ENCODE peak calls at places on chromosomes 7 and 10, in five cellular contexts. One of them, this sample, is unnamed.

GRCh38 chr7:36115448-36116321 is 37.4 kb upstream of the EEPD1 start:
- DNase-seq in mesendoderm: no peak
- DNase-seq in neural progenitor cell: no peak
- DNase-seq in adipocyte: peak
- DNase-seq in neuronal stem cell: no peak
- DNase-seq in this sample: peak

GRCh38 chr10:48890904-48891839 is 48.5 kb downstream of the LRRC18 start:
- DNase-seq in mesendoderm: no peak
- DNase-seq in neural progenitor cell: peak
- DNase-seq in adipocyte: peak
- DNase-seq in neuronal stem cell: no peak
- DNase-seq in this sample: no peak

GRCh38 chr7:158016171-158017087 is 571.2 kb downstream of the PTPRN2 start:
- DNase-seq in mesendoderm: peak
- DNase-seq in neural progenitor cell: peak
- DNase-seq in adipocyte: no peak
- DNase-seq in neuronal stem cell: peak
- DNase-seq in this sample: no peak

GRCh38 chr7:38682602-38683001 is 51.4 kb upstream of the AMPH start:
- DNase-seq in mesendoderm: no peak
- DNase-seq in neural progenitor cell: no peak
- DNase-seq in adipocyte: peak
- DNase-seq in neuronal stem cell: no peak
- DNase-seq in this sample: no peak

GRCh38 chr7:21194936-21195335 is 232.9 kb upstream of the SP4 start:
- DNase-seq in mesendoderm: no peak
- DNase-seq in neural progenitor cell: no peak
- DNase-seq in adipocyte: no peak
- DNase-seq in neuronal stem cell: no peak
- DNase-seq in this sample: no peak

GRCh38 chr10:651700-652099 is 37.8 kb downstream of the DIP2C start:
- DNase-seq in mesendoderm: no peak
- DNase-seq in neural progenitor cell: no peak
- DNase-seq in adipocyte: no peak
- DNase-seq in neuronal stem cell: no peak
- DNase-seq in this sample: no peak

GRCh38 chr7:38716397-38716796 is 85.2 kb upstream of the AMPH start:
- DNase-seq in mesendoderm: peak
- DNase-seq in neural progenitor cell: no peak
- DNase-seq in adipocyte: no peak
- DNase-seq in neuronal stem cell: no peak
- DNase-seq in this sample: no peak

GRCh38 chr10:125162181-125162906 is 2.0 kb upstream of the CTBP2 start:
- DNase-seq in mesendoderm: peak
- DNase-seq in neural progenitor cell: peak
- DNase-seq in adipocyte: no peak
- DNase-seq in neuronal stem cell: no peak
- DNase-seq in this sample: no peak

GRCh38 chr7:128869944-128870285 is 7.3 kb downstream of the ATP6V1F start:
- DNase-seq in mesendoderm: no peak
- DNase-seq in neural progenitor cell: peak
- DNase-seq in adipocyte: no peak
- DNase-seq in neuronal stem cell: peak
- DNase-seq in this sample: no peak

GRCh38 chr10:26446258-26446657 is 8.1 kb downstream of the APBB1IP start:
- DNase-seq in mesendoderm: no peak
- DNase-seq in neural progenitor cell: no peak
- DNase-seq in adipocyte: no peak
- DNase-seq in neuronal stem cell: no peak
- DNase-seq in this sample: no peak

GRCh38 chr7:2601907-2602735 is 29.7 kb upstream of the TTYH3 start:
- DNase-seq in mesendoderm: no peak
- DNase-seq in neural progenitor cell: no peak
- DNase-seq in adipocyte: no peak
- DNase-seq in neuronal stem cell: no peak
- DNase-seq in this sample: no peak

GRCh38 chr7:90298145-90299038 is 22.7 kb downstream of the FAM237B start:
- DNase-seq in mesendoderm: peak
- DNase-seq in neural progenitor cell: peak
- DNase-seq in adipocyte: peak
- DNase-seq in neuronal stem cell: no peak
- DNase-seq in this sample: peak

GRCh38 chr7:81526971-81527370 is 242.9 kb downstream of the HGF start:
- DNase-seq in mesendoderm: no peak
- DNase-seq in neural progenitor cell: no peak
- DNase-seq in adipocyte: no peak
- DNase-seq in neuronal stem cell: no peak
- DNase-seq in this sample: no peak

GRCh38 chr7:80154656-80155325 is 20.2 kb downstream of the GNAI1 start:
- DNase-seq in mesendoderm: no peak
- DNase-seq in neural progenitor cell: no peak
- DNase-seq in adipocyte: peak
- DNase-seq in neuronal stem cell: no peak
- DNase-seq in this sample: peak

GRCh38 chr10:28875535-28876208 is 198.4 kb downstream of the BAMBI start:
- DNase-seq in mesendoderm: peak
- DNase-seq in neural progenitor cell: peak
- DNase-seq in adipocyte: peak
- DNase-seq in neuronal stem cell: peak
- DNase-seq in this sample: no peak

GRCh38 chr7:92955081-92955480 is 118.7 kb upstream of the CDK6 start:
- DNase-seq in mesendoderm: peak
- DNase-seq in neural progenitor cell: no peak
- DNase-seq in adipocyte: no peak
- DNase-seq in neuronal stem cell: no peak
- DNase-seq in this sample: no peak

GRCh38 chr10:23081891-23082290 is 13.5 kb upstream of the MSRB2 start:
- DNase-seq in mesendoderm: peak
- DNase-seq in neural progenitor cell: no peak
- DNase-seq in adipocyte: no peak
- DNase-seq in neuronal stem cell: no peak
- DNase-seq in this sample: peak

GRCh38 chr7:84510501-84510900 is 315.9 kb upstream of the SEMA3A start:
- DNase-seq in mesendoderm: no peak
- DNase-seq in neural progenitor cell: no peak
- DNase-seq in adipocyte: peak
- DNase-seq in neuronal stem cell: no peak
- DNase-seq in this sample: peak

GRCh38 chr10:6786579-6787031 is 206.5 kb upstream of the PRKCQ start:
- DNase-seq in mesendoderm: no peak
- DNase-seq in neural progenitor cell: no peak
- DNase-seq in adipocyte: peak
- DNase-seq in neuronal stem cell: no peak
- DNase-seq in this sample: peak
- H3K4me3 ChIP-seq in mesendoderm: no peak
- H3K4me3 ChIP-seq in neural progenitor cell: no peak
- H3K4me3 ChIP-seq in adipocyte: peak
- H3K4me3 ChIP-seq in neuronal stem cell: no peak
- H3K4me3 ChIP-seq in this sample: no peak

GRCh38 chr10:132589015-132589414 is 51.4 kb downstream of the INPP5A start:
- DNase-seq in mesendoderm: no peak
- DNase-seq in neural progenitor cell: no peak
- DNase-seq in adipocyte: no peak
- DNase-seq in neuronal stem cell: no peak
- DNase-seq in this sample: no peak

GRCh38 chr10:132587175-132587574 is 49.6 kb downstream of the INPP5A start:
- DNase-seq in mesendoderm: no peak
- DNase-seq in neural progenitor cell: no peak
- DNase-seq in adipocyte: no peak
- DNase-seq in neuronal stem cell: no peak
- DNase-seq in this sample: no peak

GRCh38 chr10:132589681-132590080 is 52.1 kb downstream of the INPP5A start:
- DNase-seq in mesendoderm: no peak
- DNase-seq in neural progenitor cell: no peak
- DNase-seq in adipocyte: no peak
- DNase-seq in neuronal stem cell: no peak
- DNase-seq in this sample: no peak

GRCh38 chr10:132586731-132587130 is 49.1 kb downstream of the INPP5A start:
- DNase-seq in mesendoderm: no peak
- DNase-seq in neural progenitor cell: no peak
- DNase-seq in adipocyte: no peak
- DNase-seq in neuronal stem cell: no peak
- DNase-seq in this sample: no peak

DNA sequence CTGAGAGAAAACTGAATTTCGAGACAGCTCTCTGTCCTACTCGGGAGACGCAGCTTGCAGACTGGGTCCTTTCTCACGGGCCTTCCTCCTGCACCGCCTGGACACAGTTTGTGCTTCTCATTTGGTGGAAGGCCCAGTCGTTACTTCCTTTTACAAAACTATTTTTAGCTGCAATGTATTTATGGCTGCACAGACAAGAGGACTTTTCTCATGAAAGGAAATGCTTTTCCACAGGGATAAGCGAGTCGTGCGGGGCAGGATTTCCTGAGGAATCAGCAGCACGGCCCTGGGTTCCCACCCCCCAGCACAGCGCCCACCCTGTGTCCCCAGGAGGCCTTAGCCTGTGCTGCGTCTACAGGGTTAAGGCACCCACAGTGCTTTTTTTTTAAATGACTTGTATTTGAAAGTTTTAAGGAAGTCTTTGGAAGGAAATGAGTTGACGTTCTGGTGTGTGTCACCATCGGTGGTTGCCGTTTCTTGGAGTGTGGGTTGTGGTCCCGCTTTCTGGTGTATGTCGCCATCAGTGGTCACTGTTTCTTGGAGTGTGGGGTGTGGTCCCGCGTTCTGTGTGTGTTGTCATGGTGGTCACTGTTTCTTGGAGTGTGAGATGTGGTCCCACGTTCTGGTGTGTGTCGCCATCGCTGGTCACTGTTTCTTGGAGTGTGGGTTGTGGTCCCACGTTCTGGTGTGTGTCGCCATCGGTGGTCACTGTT is 50.9 kb downstream of the INPP5A start:
- DNase-seq in mesendoderm: no peak
- DNase-seq in neural progenitor cell: no peak
- DNase-seq in adipocyte: no peak
- DNase-seq in neuronal stem cell: no peak
- DNase-seq in this sample: peak
- H3K9ac ChIP-seq in mesendoderm: no peak
- H3K9ac ChIP-seq in neural progenitor cell: no peak
- H3K9ac ChIP-seq in adipocyte: peak
- H3K9ac ChIP-seq in neuronal stem cell: no peak
- H3K9ac ChIP-seq in this sample: peak

GRCh38 chr10:104337527-104337984 is 709 bp downstream of the ITPRIP start:
- DNase-seq in mesendoderm: peak
- DNase-seq in neural progenitor cell: peak
- DNase-seq in adipocyte: peak
- DNase-seq in neuronal stem cell: no peak
- DNase-seq in this sample: peak

GRCh38 chr10:104337985-104338735 is at the start of gene ITPRIP:
- DNase-seq in mesendoderm: peak
- DNase-seq in neural progenitor cell: peak
- DNase-seq in adipocyte: peak
- DNase-seq in neuronal stem cell: peak
- DNase-seq in this sample: peak

GRCh38 chr10:104339469-104340098 is 1.3 kb upstream of the ITPRIP start:
- DNase-seq in mesendoderm: no peak
- DNase-seq in neural progenitor cell: no peak
- DNase-seq in adipocyte: peak
- DNase-seq in neuronal stem cell: no peak
- DNase-seq in this sample: peak

GRCh38 chr10:104340692-104341091 is 2.4 kb upstream of the ITPRIP start:
- DNase-seq in mesendoderm: no peak
- DNase-seq in neural progenitor cell: no peak
- DNase-seq in adipocyte: no peak
- DNase-seq in neuronal stem cell: no peak
- DNase-seq in this sample: no peak

GRCh38 chr10:104340099-104340594 is 1.9 kb upstream of the ITPRIP start:
- DNase-seq in mesendoderm: no peak
- DNase-seq in neural progenitor cell: no peak
- DNase-seq in adipocyte: no peak
- DNase-seq in neuronal stem cell: no peak
- DNase-seq in this sample: no peak
- H3K4me3 ChIP-seq in mesendoderm: no peak
- H3K4me3 ChIP-seq in neural progenitor cell: no peak
- H3K4me3 ChIP-seq in adipocyte: no peak
- H3K4me3 ChIP-seq in neuronal stem cell: no peak
- H3K4me3 ChIP-seq in this sample: peak

GRCh38 chr10:101775273-101776131 is at the start of gene FGF8:
- DNase-seq in mesendoderm: no peak
- DNase-seq in neural progenitor cell: peak
- DNase-seq in adipocyte: peak
- DNase-seq in neuronal stem cell: no peak
- DNase-seq in this sample: no peak
- H3K9ac ChIP-seq in mesendoderm: peak
- H3K9ac ChIP-seq in neural progenitor cell: no peak
- H3K9ac ChIP-seq in adipocyte: no peak
- H3K9ac ChIP-seq in neuronal stem cell: peak
- H3K9ac ChIP-seq in this sample: no peak

GRCh38 chr7:49245062-49245461 is 320.7 kb downstream of the CDC14C start:
- DNase-seq in mesendoderm: peak
- DNase-seq in neural progenitor cell: no peak
- DNase-seq in adipocyte: no peak
- DNase-seq in neuronal stem cell: no peak
- DNase-seq in this sample: no peak
- H3K4me3 ChIP-seq in mesendoderm: no peak
- H3K4me3 ChIP-seq in neural progenitor cell: no peak
- H3K4me3 ChIP-seq in adipocyte: no peak
- H3K4me3 ChIP-seq in neuronal stem cell: no peak
- H3K4me3 ChIP-seq in this sample: no peak

GRCh38 chr10:62380002-62380401 is 5.8 kb downstream of the ZNF365 start:
- DNase-seq in mesendoderm: peak
- DNase-seq in neural progenitor cell: no peak
- DNase-seq in adipocyte: peak
- DNase-seq in neuronal stem cell: no peak
- DNase-seq in this sample: no peak
- H3K9ac ChIP-seq in mesendoderm: no peak
- H3K9ac ChIP-seq in neural progenitor cell: no peak
- H3K9ac ChIP-seq in adipocyte: no peak
- H3K9ac ChIP-seq in neuronal stem cell: no peak
- H3K9ac ChIP-seq in this sample: no peak

GRCh38 chr10:15348579-15348978 is 22.5 kb downstream of the FAM171A1 start:
- DNase-seq in mesendoderm: no peak
- DNase-seq in neural progenitor cell: no peak
- DNase-seq in adipocyte: no peak
- DNase-seq in neuronal stem cell: no peak
- DNase-seq in this sample: peak
- H3K4me3 ChIP-seq in mesendoderm: no peak
- H3K4me3 ChIP-seq in neural progenitor cell: no peak
- H3K4me3 ChIP-seq in adipocyte: peak
- H3K4me3 ChIP-seq in neuronal stem cell: no peak
- H3K4me3 ChIP-seq in this sample: peak

GRCh38 chr7:98283127-98283886 is 1.8 kb downstream of the BRI3 start:
- DNase-seq in mesendoderm: no peak
- DNase-seq in neural progenitor cell: no peak
- DNase-seq in adipocyte: peak
- DNase-seq in neuronal stem cell: no peak
- DNase-seq in this sample: peak
- H3K9ac ChIP-seq in mesendoderm: peak
- H3K9ac ChIP-seq in neural progenitor cell: no peak
- H3K9ac ChIP-seq in adipocyte: peak
- H3K9ac ChIP-seq in neuronal stem cell: peak
- H3K9ac ChIP-seq in this sample: peak

This sample was measured in endothelial cell of umbilical vein.